ENCODE peak calls at places on chromosomes 3 and 15, in nine cellular contexts. K is K562, H is sigmoid colon, P is brain microvascular endothelial cell, C is dorsolateral prefrontal cortex, T is uterus, Q is PC-3, Z is Peyer's patch, O is psoas muscle. A is an unnamed sample.

GRCh38 chr3:144843099-144843498 is 871.5 kb downstream of the DIPK2A start:
- DNase-seq in K (no peak), H (no peak), P (no peak), C (no peak), T (no peak), Q (no peak), Z (no peak), O (no peak), A (no peak)

GRCh38 chr15:68055224-68055705 is 1.1 kb downstream of the PIAS1 start:
- DNase-seq in K (peak; percentile 57), H (no peak), P (peak; percentile 51), C (peak; percentile 40), T (no peak), Q (peak; percentile 53), Z (no peak), O (no peak), A (peak; percentile 54)

GRCh38 chr3:48715179-48715800 is 1.7 kb downstream of the IP6K2 start:
- DNase-seq in K (no peak), H (no peak), P (peak; percentile 24), C (no peak), T (no peak), Q (peak; percentile 23), Z (no peak), O (no peak), A (no peak)

GRCh38 chr3:65314265-65314664 is 626.5 kb upstream of the ADAMTS9 start:
- DNase-seq in K (no peak), H (no peak), P (no peak), C (no peak), T (no peak), Q (no peak), Z (no peak), O (no peak), A (no peak)

GRCh38 chr3:194682651-194683310 is 2.9 kb upstream of the FAM43A start:
- DNase-seq in K (peak; percentile 86), H (peak; percentile 83), P (peak; percentile 86), C (peak; percentile 59), T (peak; percentile 76), Q (peak; percentile 97), Z (peak; percentile 77), O (peak; percentile 60), A (peak; percentile 80)

GRCh38 chr15:91336691-91337090 is 236.6 kb downstream of the SV2B start:
- DNase-seq in K (no peak), H (no peak), P (no peak), C (no peak), T (no peak), Q (no peak), Z (no peak), O (no peak), A (no peak)

GRCh38 chr3:41674449-41674848 is 287.5 kb downstream of the ULK4 start:
- DNase-seq in K (no peak), H (no peak), P (no peak), C (no peak), T (no peak), Q (no peak), Z (no peak), O (no peak), A (no peak)

GRCh38 chr3:38003371-38003816 is 12.8 kb downstream of the VILL start:
- DNase-seq in K (peak; percentile 77), H (peak; percentile 86), P (peak; percentile 45), C (peak; percentile 81), T (peak; percentile 75), Q (peak; percentile 52), Z (peak; percentile 83), O (peak; percentile 63), A (peak; percentile 78)

GRCh38 chr15:42373936-42374335 is 14.6 kb downstream of the CAPN3 start:
- DNase-seq in K (no peak), H (no peak), P (no peak), C (no peak), T (no peak), Q (no peak), Z (no peak), O (no peak), A (no peak)
- H3K27me3 ChIP-seq in K (no peaks in the 10 kb centered on the region), H (no peaks in the 10 kb centered on the region), P (no peaks in the 10 kb centered on the region), C (no peaks in the 10 kb centered on the region), T (no peaks in the 10 kb centered on the region), Q (no peaks in the 10 kb centered on the region), Z (no peaks in the 10 kb centered on the region), O (no peaks in the 10 kb centered on the region), A (no peaks in the 10 kb centered on the region)

GRCh38 chr15:59437473-59437776 is 561 bp upstream of the FAM81A start:
- DNase-seq in K (no peak), H (peak; percentile 66), P (no peak), C (no peak), T (no peak), Q (no peak), Z (no peak), O (no peak), A (peak; percentile 25)

GRCh38 chr15:59436774-59437472 is 1.1 kb upstream of the FAM81A start:
- DNase-seq in K (no peak), H (peak; percentile 65), P (peak; percentile 16), C (no peak), T (no peak), Q (no peak), Z (no peak), O (no peak), A (peak; percentile 28)

GRCh38 chr15:59437777-59438574 is at the start of gene FAM81A:
- DNase-seq in K (peak; percentile 3), H (peak; percentile 94), P (peak; percentile 30), C (peak; percentile 88), T (peak; percentile 88), Q (peak; percentile 68), Z (peak; percentile 75), O (peak; percentile 83), A (peak; percentile 88)

GRCh38 chr15:59439571-59439970 is 1.6 kb downstream of the FAM81A start:
- DNase-seq in K (no peak), H (no peak), P (no peak), C (no peak), T (no peak), Q (no peak), Z (no peak), O (no peak), A (no peak)

GRCh38 chr15:59438891-59439290 is 905 bp downstream of the FAM81A start:
- DNase-seq in K (no peak), H (no peak), P (no peak), C (no peak), T (peak; percentile 56), Q (peak; percentile 18), Z (peak; percentile 77), O (peak; percentile 18), A (peak; percentile 52)
- H3K27me3 ChIP-seq in K (peaks cover 14% of the 10 kb centered on the region), H (no peaks in the 10 kb centered on the region), P (no peaks in the 10 kb centered on the region), C (no peaks in the 10 kb centered on the region), T (no peaks in the 10 kb centered on the region), Q (no peaks in the 10 kb centered on the region), Z (no peaks in the 10 kb centered on the region), O (no peaks in the 10 kb centered on the region), A (no peaks in the 10 kb centered on the region)

GRCh38 chr15:80832676-80833075 is 53.5 kb downstream of the CEMIP start:
- DNase-seq in K (no peak), H (no peak), P (no peak), C (no peak), T (no peak), Q (no peak), Z (no peak), O (no peak), A (no peak)

GRCh38 chr15:80831606-80832224 is 52.5 kb downstream of the CEMIP start:
- DNase-seq in K (no peak), H (no peak), P (no peak), C (no peak), T (no peak), Q (no peak), Z (no peak), O (no peak), A (no peak)

GRCh38 chr15:80830677-80831076 is 51.5 kb downstream of the CEMIP start:
- DNase-seq in K (no peak), H (no peak), P (no peak), C (no peak), T (no peak), Q (no peak), Z (no peak), O (no peak), A (no peak)

GRCh38 chr15:80828796-80829195 is 49.6 kb downstream of the CEMIP start:
- DNase-seq in K (no peak), H (no peak), P (no peak), C (no peak), T (no peak), Q (no peak), Z (no peak), O (no peak), A (no peak)

DNA sequence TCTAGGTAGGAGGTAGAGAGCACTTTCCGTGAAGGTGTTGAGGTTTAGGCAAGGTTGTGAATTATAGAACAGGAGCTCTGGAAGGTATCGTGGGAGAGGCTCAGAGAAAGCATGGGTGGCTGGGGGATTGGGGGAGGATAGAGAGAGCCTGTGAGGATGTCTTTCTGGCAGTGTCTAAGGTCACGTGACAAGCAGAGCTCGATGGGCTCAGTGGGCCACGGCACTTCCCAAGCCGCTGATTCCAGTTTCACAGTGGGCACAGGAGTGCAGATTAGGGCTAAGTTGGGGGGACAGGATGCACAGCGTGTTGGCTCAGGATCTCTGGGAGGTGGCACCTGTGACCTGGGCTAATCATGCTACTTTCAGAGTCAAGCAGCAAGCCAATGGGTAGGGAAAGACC is 52.0 kb downstream of the CEMIP start:
- DNase-seq in K (no peak), H (no peak), P (no peak), C (no peak), T (no peak), Q (no peak), Z (no peak), O (no peak), A (no peak)
- H3K27me3 ChIP-seq in K (peaks cover 4% of the 10 kb centered on the region), H (no peaks in the 10 kb centered on the region), P (no peaks in the 10 kb centered on the region), C (no peaks in the 10 kb centered on the region), T (no peaks in the 10 kb centered on the region), Q (no peaks in the 10 kb centered on the region), Z (no peaks in the 10 kb centered on the region), O (no peaks in the 10 kb centered on the region), A (no peaks in the 10 kb centered on the region)

GRCh38 chr15:89363133-89363532 is 28.5 kb upstream of the POLG start:
- DNase-seq in K (no peak), H (no peak), P (no peak), C (no peak), T (no peak), Q (no peak), Z (no peak), O (no peak), A (no peak)

GRCh38 chr15:89364741-89365450 is 30.3 kb upstream of the POLG start:
- DNase-seq in K (no peak), H (no peak), P (no peak), C (peak; percentile 73), T (no peak), Q (no peak), Z (no peak), O (no peak), A (no peak)

GRCh38 chr15:89363770-89364169 is 29.1 kb upstream of the POLG start:
- DNase-seq in K (no peak), H (no peak), P (no peak), C (no peak), T (no peak), Q (no peak), Z (no peak), O (no peak), A (no peak)

GRCh38 chr15:89365457-89366055 is 30.9 kb upstream of the POLG start:
- DNase-seq in K (no peak), H (no peak), P (no peak), C (no peak), T (no peak), Q (no peak), Z (no peak), O (no peak), A (no peak)

DNA sequence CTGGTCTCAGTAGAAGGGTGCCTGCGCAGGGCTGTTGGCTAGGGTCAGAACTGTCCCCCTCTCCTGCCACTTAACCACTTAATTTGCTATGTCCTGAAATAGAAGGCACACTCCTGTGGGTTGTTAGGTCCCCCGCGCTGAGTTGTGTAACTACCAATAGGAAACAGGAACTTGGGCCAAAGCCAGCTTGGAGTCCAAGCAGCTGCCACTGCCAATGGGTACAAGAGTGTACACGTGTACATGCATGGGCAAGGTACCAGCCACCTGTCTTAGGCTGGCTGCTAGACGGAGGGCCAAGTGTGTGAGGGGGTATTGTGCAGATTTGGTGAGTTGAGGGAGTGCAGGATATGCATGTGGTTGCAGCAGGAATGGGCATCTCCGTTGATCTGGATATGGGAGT is 29.7 kb upstream of the POLG start:
- DNase-seq in K (no peak), H (no peak), P (no peak), C (no peak), T (no peak), Q (no peak), Z (no peak), O (no peak), A (no peak)
- H3K27me3 ChIP-seq in K (peaks cover 69% of the 10 kb centered on the region), H (peaks cover 88% of the 10 kb centered on the region), P (peaks cover 98% of the 10 kb centered on the region), C (peaks cover 64% of the 10 kb centered on the region), T (peaks cover 79% of the 10 kb centered on the region), Q (peaks cover 51% of the 10 kb centered on the region), Z (peaks cover 86% of the 10 kb centered on the region), O (no peaks in the 10 kb centered on the region), A (peaks cover 98% of the 10 kb centered on the region)